ENCODE peak calls at places on chromosome 18, in ten cellular contexts. E is GF-D8; K is pons; Q is B cell; U is activated CD4-positive, alpha-beta T cell treated with anti-CD3 and anti-CD28 coated beads for 1 hour; F is activated naive CD4-positive, alpha-beta T cell treated with anti-CD3 and anti-CD28 coated beads, Interleukin-2, amount 50 U/mL, for 16 hours; C is neural crest cell; R is midbrain; W is lung microvascular endothelial cell; Y is hepatocyte. M is an unnamed sample.

GRCh38 chr18:47215554-47216138 is 35.8 kb downstream of the SKOR2 start:
- DNase-seq in F (no peak), Q (no peak), U (no peak), W (peak; percentile 78), Y (peak; percentile 78), C (peak; percentile 4), E (peak; percentile 21), R (peak; percentile 54), K (peak; percentile 83), M (peak; percentile 44)

GRCh38 chr18:54859667-54860421 is 31.6 kb downstream of the RAB27B start:
- DNase-seq in Q (no peak), W (no peak), U (no peak), F (no peak), C (no peak), R (no peak), Y (no peak), E (no peak), K (no peak), M (no peak)

GRCh38 chr18:9454061-9454703 is 21.1 kb upstream of the RALBP1 start:
- DNase-seq in W (no peak), K (no peak), U (no peak), E (no peak), R (no peak), Y (no peak), F (no peak), C (no peak), Q (no peak), M (no peak)

GRCh38 chr18:3088044-3088443 is 75.1 kb upstream of the LPIN2 start:
- DNase-seq in F (no peak), E (no peak), C (no peak), K (no peak), Y (no peak), W (no peak), U (no peak), R (no peak), Q (no peak), M (no peak)

GRCh38 chr18:12879840-12880531 is 4.1 kb downstream of the PTPN2 start:
- DNase-seq in K (peak; percentile 49), Q (no peak), Y (no peak), E (peak; percentile 65), U (no peak), W (no peak), R (no peak), C (no peak), F (no peak), M (no peak)

GRCh38 chr18:45320724-45321123 is 294.6 kb upstream of the SLC14A2 start:
- DNase-seq in R (no peak), K (no peak), W (no peak), C (no peak), F (no peak), Q (no peak), U (no peak), E (no peak), Y (peak; percentile 52), M (no peak)

GRCh38 chr18:36849288-36850011 is 20.5 kb downstream of the KIAA1328 start:
- DNase-seq in U (no peak), F (no peak), R (no peak), C (no peak), W (no peak), Q (no peak), E (no peak), K (no peak), Y (no peak), M (no peak)

GRCh38 chr18:26963292-26963691 is 97.8 kb upstream of the AQP4 start:
- DNase-seq in Y (no peak), K (peak; percentile 25), Q (no peak), F (no peak), R (no peak), C (no peak), E (no peak), W (no peak), U (no peak), M (no peak)

GRCh38 chr18:37182340-37183135 is 353.6 kb downstream of the KIAA1328 start:
- DNase-seq in U (no peak), Q (no peak), Y (no peak), R (no peak), C (no peak), W (no peak), F (no peak), E (no peak), K (peak; percentile 4), M (no peak)

GRCh38 chr18:27363918-27364317 is 178.8 kb upstream of the CHST9 start:
- DNase-seq in K (peak; percentile 13), Q (no peak), E (no peak), U (no peak), F (no peak), Y (peak; percentile 16), R (no peak), W (no peak), C (no peak), M (peak; percentile 10)

GRCh38 chr18:36176739-36177138 is 10.6 kb upstream of the MOCOS start:
- DNase-seq in F (no peak), C (no peak), U (no peak), K (no peak), Y (no peak), Q (no peak), R (no peak), W (peak; percentile 97), E (no peak), M (no peak)

GRCh38 chr18:42187611-42188378 is 232.8 kb downstream of the PIK3C3 start:
- DNase-seq in Y (no peak), U (no peak), Q (no peak), R (no peak), K (no peak), W (no peak), E (no peak), F (no peak), C (no peak), M (no peak)

GRCh38 chr18:73283032-73283431 is 415.2 kb upstream of the NETO1 start:
- DNase-seq in K (no peak), R (no peak), E (no peak), Q (no peak), C (no peak), U (no peak), Y (no peak), W (peak; percentile 62), F (no peak), M (no peak)

GRCh38 chr18:70442933-70443332 is 154.1 kb downstream of the SOCS6 start:
- DNase-seq in W (no peak), Y (no peak), R (no peak), K (no peak), C (no peak), Q (no peak), E (no peak), U (no peak), F (no peak), M (no peak)

GRCh38 chr18:5196253-5197031 is 615 bp downstream of the AKAIN1 start:
- DNase-seq in K (no peak), U (no peak), W (no peak), Q (no peak), C (peak; percentile 1), E (no peak), F (no peak), Y (peak; percentile 4), R (no peak), M (no peak)